ENCODE peak calls at places on chromosome 21, in five cellular contexts. Q is gastrocnemius medialis, S is A549, J is Peyer's patch, K is transverse colon. F is an unnamed sample.

GRCh38 chr21:39000496-39000895 is 182.8 kb downstream of the PSMG1 start:
- DNase-seq in Q (no peak), S (no peak), J (no peak), K (no peak), F (peak)

GRCh38 chr21:32576011-32576410 is 9.3 kb downstream of the TCP10L start:
- DNase-seq in Q (no peak), S (no peak), J (no peak), K (no peak), F (no peak)

GRCh38 chr21:35658242-35658641 is 402.1 kb downstream of the SETD4 start:
- DNase-seq in Q (no peak), S (no peak), J (no peak), K (no peak), F (peak)

GRCh38 chr21:31347435-31348032 is 3.5 kb upstream of the TIAM1 start:
- DNase-seq in Q (no peak), S (peak), J (no peak), K (no peak), F (no peak)

GRCh38 chr21:35768187-35768586 is 292.1 kb downstream of the SETD4 start:
- DNase-seq in Q (no peak), S (no peak), J (no peak), K (no peak), F (no peak)

GRCh38 chr21:14533555-14534400 is 12.3 kb downstream of the SAMSN1 start:
- DNase-seq in Q (no peak), S (peak), J (no peak), K (no peak), F (no peak)

GRCh38 chr21:33229099-33229775 is 501 bp upstream of the IFNAR2 start:
- DNase-seq in Q (no peak), S (no peak), J (no peak), K (no peak), F (no peak)

GRCh38 chr21:26170471-26171309 is at the start of gene APP:
- DNase-seq in Q (peak), S (peak), J (peak), K (peak), F (peak)

GRCh38 chr21:44792653-44793052 is 9.0 kb downstream of the UBE2G2 start:
- DNase-seq in Q (no peak), S (no peak), J (no peak), K (no peak), F (no peak)

GRCh38 chr21:43367859-43368258 is 59.1 kb downstream of the SIK1 start:
- DNase-seq in Q (no peak), S (no peak), J (no peak), K (no peak), F (no peak)

GRCh38 chr21:44024895-44025353 is 12.8 kb downstream of the TRAPPC10 start:
- DNase-seq in Q (no peak), S (no peak), J (no peak), K (peak), F (peak)

GRCh38 chr21:35924714-35925301 is 135.5 kb downstream of the SETD4 start:
- DNase-seq in Q (peak), S (no peak), J (no peak), K (no peak), F (no peak)

GRCh38 chr21:32757804-32758203 is 13.8 kb downstream of the PAXBP1 start:
- DNase-seq in Q (no peak), S (no peak), J (no peak), K (no peak), F (no peak)

GRCh38 chr21:43021191-43021590 is 46.8 kb downstream of the PKNOX1 start:
- DNase-seq in Q (no peak), S (no peak), J (no peak), K (no peak), F (no peak)

GRCh38 chr21:39386899-39387298 is 38.0 kb upstream of the HMGN1 start:
- DNase-seq in Q (no peak), S (no peak), J (no peak), K (no peak), F (no peak)

GRCh38 chr21:44082648-44083436 is 24.4 kb upstream of the PWP2 start:
- DNase-seq in Q (no peak), S (no peak), J (no peak), K (no peak), F (no peak)

GRCh38 chr21:33441489-33442477 is 38.0 kb downstream of the TMEM50B start:
- DNase-seq in Q (no peak), S (peak), J (peak), K (peak), F (peak)

GRCh38 chr21:21151231-21151630 is 153.0 kb downstream of the NCAM2 start:
- DNase-seq in Q (no peak), S (no peak), J (no peak), K (no peak), F (no peak)

GRCh38 chr21:35779690-35780570 is 280.4 kb downstream of the SETD4 start:
- DNase-seq in Q (no peak), S (no peak), J (no peak), K (no peak), F (peak)

GRCh38 chr21:18840239-18840638 is 436.7 kb upstream of the TMPRSS15 start:
- DNase-seq in Q (no peak), S (no peak), J (no peak), K (no peak), F (no peak)

GRCh38 chr21:35563885-35564451 is 496.4 kb downstream of the SETD4 start:
- DNase-seq in Q (peak), S (no peak), J (no peak), K (peak), F (peak)

GRCh38 chr21:33434770-33435360 is 31.7 kb downstream of the IFNGR2 start:
- DNase-seq in Q (peak), S (peak), J (no peak), K (no peak), F (no peak)

GRCh38 chr21:38909929-38910328 is 104.2 kb downstream of the ETS2 start:
- DNase-seq in Q (no peak), S (no peak), J (no peak), K (no peak), F (peak)

GRCh38 chr21:43717166-43717853 is 1.6 kb upstream of the PDXK start:
- DNase-seq in Q (no peak), S (no peak), J (no peak), K (no peak), F (peak)

GRCh38 chr21:23452384-23453083 is 2154.7 kb downstream of the MRPL39 start:
- DNase-seq in Q (no peak), S (no peak), J (no peak), K (no peak), F (no peak)

GRCh38 chr21:26138615-26139257 is 31.8 kb downstream of the APP start:
- DNase-seq in Q (no peak), S (no peak), J (no peak), K (peak), F (no peak)

DNA sequence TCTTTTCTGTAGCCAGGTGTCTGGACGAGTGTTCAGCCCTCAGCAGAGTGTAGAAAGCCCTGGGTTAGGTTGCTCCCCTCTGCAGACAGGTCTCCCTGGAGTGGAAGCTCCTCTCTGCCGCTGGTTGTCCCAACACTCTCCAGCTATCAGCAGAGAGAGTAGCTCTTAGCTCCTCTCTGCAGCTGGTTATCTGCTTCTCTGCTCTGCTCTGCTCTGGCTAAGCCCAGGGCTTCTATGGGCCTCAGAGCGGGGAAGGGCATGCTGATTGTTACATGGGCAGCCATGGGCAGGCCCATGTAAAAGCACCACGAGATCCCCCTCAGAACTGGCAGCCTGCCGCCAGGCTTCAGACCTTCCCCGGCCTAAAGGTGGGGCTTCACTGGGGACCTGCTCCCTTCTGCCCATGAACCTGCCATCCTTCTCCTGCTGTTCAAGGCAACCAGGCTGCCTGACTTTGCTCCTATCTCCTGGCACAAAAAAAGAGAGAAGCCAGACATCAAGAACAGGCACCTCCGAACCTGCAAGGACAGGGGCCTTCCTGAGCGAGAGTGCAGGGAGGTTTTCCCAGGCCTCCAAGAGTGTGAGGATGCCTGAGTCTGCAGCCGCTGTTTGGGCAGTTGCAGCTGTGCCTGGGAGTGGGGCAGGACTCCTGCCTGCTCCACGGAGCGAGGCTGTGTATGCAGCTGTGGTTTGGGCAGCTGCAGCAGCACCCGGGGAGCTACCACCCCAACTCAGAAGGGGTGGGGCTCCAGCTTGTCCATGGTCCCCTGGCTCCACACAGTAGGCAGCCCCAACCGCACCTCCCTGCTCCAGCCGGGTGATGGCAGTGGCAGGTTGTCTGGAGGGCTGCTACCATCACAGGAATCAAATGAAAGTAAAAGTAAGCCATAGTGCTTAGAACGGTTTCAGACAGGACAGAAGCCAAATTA is 973.7 kb downstream of the LTN1 start:
- DNase-seq in Q (no peak), S (no peak), J (no peak), K (no peak), F (no peak)
- TF ChIP-seq CTCF in Q (peak), S (no peak), J (no peak), K (no peak), F (no peak)

GRCh38 chr21:24824209-24824608 is 783.1 kb downstream of the MRPL39 start:
- DNase-seq in Q (no peak), S (no peak), J (no peak), K (no peak), F (no peak)

GRCh38 chr21:24826822-24827221 is 780.5 kb downstream of the MRPL39 start:
- DNase-seq in Q (no peak), S (no peak), J (no peak), K (no peak), F (no peak)

GRCh38 chr21:24825348-24825747 is 781.9 kb downstream of the MRPL39 start:
- DNase-seq in Q (no peak), S (no peak), J (no peak), K (no peak), F (no peak)

GRCh38 chr21:24823247-24823646 is 784.0 kb downstream of the MRPL39 start:
- DNase-seq in Q (no peak), S (no peak), J (no peak), K (no peak), F (no peak)
- TF ChIP-seq POLR2A in Q (no peak), S (no peak), J (no peak), K (no peak), F (no peak)

GRCh38 chr21:37460196-37460595 is 93.6 kb downstream of the DYRK1A start:
- DNase-seq in Q (no peak), S (no peak), J (no peak), K (no peak), F (no peak)

GRCh38 chr21:37462087-37462861 is 95.7 kb downstream of the DYRK1A start:
- DNase-seq in Q (no peak), S (no peak), J (no peak), K (no peak), F (no peak)

GRCh38 chr21:37459575-37459974 is 93.0 kb downstream of the DYRK1A start:
- DNase-seq in Q (no peak), S (no peak), J (no peak), K (no peak), F (no peak)

GRCh38 chr21:37463083-37463780 is 96.7 kb downstream of the DYRK1A start:
- DNase-seq in Q (no peak), S (peak), J (no peak), K (no peak), F (no peak)

DNA sequence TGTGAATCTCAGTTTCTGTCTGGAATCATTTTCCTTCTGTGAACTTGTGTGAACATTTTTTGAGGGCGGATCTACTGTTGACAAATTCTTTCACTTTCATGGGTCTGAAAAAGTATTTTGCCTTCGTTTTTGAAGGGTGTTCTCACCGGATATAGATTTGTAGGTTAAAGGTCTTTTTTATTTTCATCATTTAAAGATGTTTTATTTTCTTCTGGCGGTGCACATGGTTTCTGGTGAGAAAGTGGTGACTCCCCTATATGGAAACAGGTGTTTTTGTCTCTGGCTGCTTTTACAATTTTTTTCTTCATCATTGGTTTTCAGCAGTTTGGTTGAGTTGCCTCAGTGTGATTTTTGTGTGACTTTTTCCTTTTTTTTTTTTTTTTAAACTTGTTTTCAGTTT is 94.9 kb downstream of the DYRK1A start:
- DNase-seq in Q (no peak), S (no peak), J (no peak), K (no peak), F (no peak)
- H3K27ac ChIP-seq in Q (peak), S (no peak), J (no peak), K (no peak), F (no peak)

DNA sequence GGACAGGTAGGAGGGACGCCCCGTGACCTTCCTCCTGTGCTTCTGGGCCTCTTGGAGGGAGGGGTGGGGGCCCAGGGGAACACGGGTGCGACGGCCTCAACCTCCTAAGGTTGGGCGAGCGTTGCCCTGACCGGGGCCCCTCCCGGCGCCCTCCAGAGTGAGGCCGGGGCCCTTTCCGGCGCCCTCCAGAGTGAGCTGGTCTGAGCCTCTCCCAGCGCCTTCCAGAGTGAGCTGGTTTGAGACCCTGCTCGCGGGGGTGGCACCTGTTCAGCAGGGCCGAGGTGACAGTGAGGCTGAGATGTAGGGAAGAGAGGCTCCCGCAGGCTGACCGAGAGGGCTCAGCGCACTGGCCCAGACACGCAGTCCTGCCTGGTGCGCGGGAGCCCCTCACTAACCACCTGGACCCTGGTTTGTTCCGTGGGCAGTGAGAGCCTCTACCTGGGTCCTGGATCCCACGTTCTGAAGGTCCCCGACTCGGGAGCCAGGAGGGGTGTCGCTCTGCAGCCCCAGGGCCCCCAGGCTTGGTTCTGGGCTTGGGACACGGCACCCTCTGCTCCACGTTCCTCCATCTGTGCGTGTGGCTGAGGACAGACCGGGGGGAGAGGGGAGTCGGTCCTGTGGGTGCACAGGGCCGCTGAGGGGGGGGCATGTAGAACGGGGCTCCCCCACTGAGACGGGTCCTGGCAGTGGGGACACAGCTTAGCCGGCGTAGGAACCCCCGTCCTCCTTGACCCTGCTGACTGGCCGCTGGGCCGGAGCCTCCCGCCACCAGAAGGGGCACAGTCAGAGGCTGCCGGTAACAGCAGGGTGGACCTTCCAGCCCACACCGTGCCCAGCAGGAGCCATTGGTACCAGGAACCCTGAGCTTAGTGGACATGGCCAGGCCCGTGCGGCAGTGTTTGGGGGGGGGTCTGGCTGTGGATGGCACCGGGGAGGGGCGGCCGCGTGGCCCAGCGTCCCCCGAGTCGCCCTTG is 1.5 kb downstream of the COL6A1 start:
- DNase-seq in Q (no peak), S (no peak), J (no peak), K (peak), F (peak)
- TF ChIP-seq CTCF in Q (no peak), S (no peak), J (no peak), K (no peak), F (no peak)

DNA sequence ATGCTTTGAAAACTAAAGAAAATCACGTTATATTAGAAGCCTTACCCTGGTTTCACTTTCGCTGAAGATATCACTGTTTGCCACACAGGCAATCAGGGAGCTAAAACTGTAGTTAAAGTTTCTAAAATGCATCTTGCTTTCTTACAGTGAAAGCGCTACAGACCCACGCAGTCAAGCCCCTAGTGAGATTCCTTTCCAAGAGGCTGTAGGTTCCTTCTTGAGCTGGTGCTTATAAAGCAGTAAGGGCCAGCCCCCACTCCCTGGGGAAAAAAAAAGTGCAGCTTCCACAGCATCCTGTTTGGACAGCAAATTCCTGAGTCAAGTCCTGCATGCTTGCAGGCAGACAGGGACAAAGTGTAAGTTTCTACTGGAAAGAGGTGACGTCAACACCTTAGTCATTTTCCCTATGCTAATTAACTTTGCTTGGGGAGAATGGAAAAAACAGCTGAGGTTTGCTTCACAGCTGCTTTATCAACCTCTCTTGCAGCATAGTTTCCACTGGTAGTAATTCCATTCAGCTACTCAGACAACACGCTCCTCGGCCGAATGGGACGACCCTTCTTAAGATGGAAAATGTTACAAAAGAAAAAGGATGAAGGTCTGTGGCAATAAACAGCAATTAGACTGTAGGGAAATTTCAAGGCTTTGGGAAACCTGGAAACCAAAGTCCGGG is 14.7 kb upstream of the KCNE1 start:
- DNase-seq in Q (peak), S (peak), J (no peak), K (peak), F (peak)
- TF ChIP-seq POLR2A in Q (peak), S (no peak), J (peak), K (peak), F (peak)

GRCh38 chr21:16873581-16873980 is 639.3 kb upstream of the CXADR start:
- DNase-seq in Q (no peak), S (no peak), J (no peak), K (no peak), F (no peak)
- H3K27ac ChIP-seq in Q (no peak), S (no peak), J (no peak), K (no peak), F (no peak)

GRCh38 chr21:15679630-15680029 is 50.2 kb upstream of the USP25 start:
- DNase-seq in Q (no peak), S (no peak), J (no peak), K (no peak), F (no peak)
- TF ChIP-seq CTCF in Q (no peak), S (no peak), J (no peak), K (no peak), F (no peak)

DNA sequence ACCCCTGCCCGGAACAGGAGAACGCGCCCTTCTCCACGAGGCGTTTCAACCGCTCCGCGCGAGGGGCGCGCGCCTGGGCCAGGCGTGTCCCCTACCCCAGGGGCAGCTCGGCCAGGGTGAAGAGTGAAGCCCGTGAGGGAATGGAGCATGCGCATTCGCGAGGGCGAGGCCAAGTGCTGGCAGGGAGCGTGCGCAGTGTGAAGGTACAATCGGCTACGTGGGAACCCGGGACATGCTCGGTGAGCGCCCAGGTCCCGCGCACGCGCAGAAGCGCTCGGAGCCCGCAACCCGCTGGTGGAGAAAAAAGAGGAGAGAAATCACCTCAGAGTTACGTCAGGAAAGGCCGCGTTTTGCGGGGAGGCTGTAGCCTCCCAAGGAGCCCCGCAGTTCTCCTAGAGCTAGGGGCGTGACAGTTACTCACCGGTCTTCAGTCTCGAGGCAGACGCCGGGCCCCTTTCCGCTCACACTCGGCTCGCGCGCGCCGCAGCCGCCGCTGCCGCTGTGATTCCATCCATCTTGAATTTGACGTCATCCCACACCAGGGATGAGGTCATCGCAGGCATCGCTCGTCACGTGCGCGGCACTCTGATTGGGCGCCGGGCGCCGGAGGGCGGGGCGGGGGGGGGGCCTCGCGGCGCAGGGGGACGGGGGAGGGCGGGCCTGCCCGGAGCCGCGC is at the start of gene ZBTB21:
- DNase-seq in Q (peak), S (peak), J (peak), K (peak), F (peak)
- TF ChIP-seq POLR2A in Q (peak), S (peak), J (peak), K (peak), F (no peak)

F was measured in heart left ventricle.